ENCODE peak calls at places on chromosome 1, in seven cellular contexts. O is DMS 273 treated with DMSO at 0.1 percent for 48 hours, S is H9, A is chondrocyte, F is K562, G is NCI-H1092, X is NAMALWA. M is an unnamed sample.
A peak's percentile ranks its signal among the peaks of the same experiment; 100 is the strongest.

GRCh38 chr1:227782226-227782625 is 33.2 kb upstream of the PRSS38 start:
- DNase-seq in O (no peak), S (no peak), A (no peak), F (no peak), G (no peak), X (no peak), M (no peak)

GRCh38 chr1:19640363-19641316 is 3.5 kb upstream of the NBL1 start:
- DNase-seq in O (peak; percentile 82), S (peak; percentile 77), A (no peak), F (no peak), G (peak; percentile 51), X (no peak), M (no peak)

GRCh38 chr1:112141923-112142322 is 152.5 kb upstream of the KCND3 start:
- DNase-seq in O (no peak), S (no peak), A (no peak), F (no peak), G (no peak), X (no peak), M (no peak)

GRCh38 chr1:54867717-54868057 is 19.3 kb downstream of the DHCR24 start:
- DNase-seq in O (no peak), S (no peak), A (no peak), F (no peak), G (no peak), X (no peak), M (no peak)

GRCh38 chr1:50977575-50978143 is 7.6 kb downstream of the CDKN2C start:
- DNase-seq in O (no peak), S (no peak), A (no peak), F (peak; percentile 89), G (no peak), X (no peak), M (no peak)

GRCh38 chr1:43569175-43569574 is 38.5 kb downstream of the PTPRF start:
- DNase-seq in O (no peak), S (no peak), A (no peak), F (no peak), G (no peak), X (peak; percentile 15), M (no peak)

GRCh38 chr1:164562947-164563346 is 4.0 kb downstream of the PBX1 start:
- DNase-seq in O (no peak), S (no peak), A (no peak), F (no peak), G (no peak), X (no peak), M (no peak)

GRCh38 chr1:175072131-175072941 is 4.7 kb downstream of the TNN start:
- DNase-seq in O (peak; percentile 41), S (peak; percentile 44), A (no peak), F (no peak), G (peak; percentile 13), X (no peak), M (no peak)

GRCh38 chr1:154906621-154907081 is 29.9 kb downstream of the PMVK start:
- DNase-seq in O (no peak), S (no peak), A (peak; percentile 29), F (no peak), G (no peak), X (no peak), M (no peak)

GRCh38 chr1:152886090-152886489 is 8.0 kb downstream of the SMCP start:
- DNase-seq in O (no peak), S (no peak), A (no peak), F (no peak), G (no peak), X (no peak), M (no peak)

GRCh38 chr1:17919525-17920439 is 164.6 kb downstream of the ACTL8 start:
- DNase-seq in O (no peak), S (peak; percentile 59), A (no peak), F (peak; percentile 57), G (peak; percentile 19), X (peak; percentile 38), M (no peak)

GRCh38 chr1:65260851-65261473 is 48.4 kb upstream of the DNAJC6 start:
- DNase-seq in O (no peak), S (no peak), A (no peak), F (peak; percentile 42), G (no peak), X (no peak), M (no peak)

GRCh38 chr1:244049142-244049968 is 1.7 kb upstream of the ZBTB18 start:
- DNase-seq in O (no peak), S (no peak), A (no peak), F (peak; percentile 69), G (peak; percentile 28), X (peak; percentile 80), M (no peak)

GRCh38 chr1:204545881-204546280 is 29.7 kb downstream of the MDM4 start:
- DNase-seq in O (no peak), S (no peak), A (no peak), F (no peak), G (no peak), X (no peak), M (no peak)

GRCh38 chr1:64474639-64475038 is 4.7 kb downstream of the CACHD1 start:
- DNase-seq in O (peak; percentile 79), S (no peak), A (no peak), F (no peak), G (no peak), X (no peak), M (no peak)

GRCh38 chr1:11571906-11572616 is 82.2 kb downstream of the FBXO2 start:
- DNase-seq in O (no peak), S (peak; percentile 85), A (no peak), F (peak; percentile 50), G (no peak), X (peak; percentile 67), M (no peak)

GRCh38 chr1:235971020-235971419 is 93.9 kb downstream of the NID1 start:
- DNase-seq in O (no peak), S (no peak), A (no peak), F (no peak), G (no peak), X (no peak), M (no peak)

GRCh38 chr1:199733125-199733524 is 294.4 kb upstream of the NR5A2 start:
- DNase-seq in O (no peak), S (no peak), A (no peak), F (no peak), G (no peak), X (no peak), M (no peak)

GRCh38 chr1:1304331-1305299 is 3.1 kb downstream of the ACAP3 start:
- DNase-seq in O (peak; percentile 84), S (peak; percentile 85), A (no peak), F (peak; percentile 60), G (no peak), X (no peak), M (no peak)

GRCh38 chr1:224727851-224728250 is 111.7 kb downstream of the CNIH3 start:
- DNase-seq in O (no peak), S (no peak), A (no peak), F (no peak), G (no peak), X (no peak), M (no peak)

GRCh38 chr1:71312545-71312944 is 231.7 kb upstream of the ZRANB2 start:
- DNase-seq in O (no peak), S (no peak), A (no peak), F (no peak), G (no peak), X (no peak), M (no peak)

GRCh38 chr1:65832296-65832695 is 39.6 kb downstream of the PDE4B start:
- DNase-seq in O (no peak), S (no peak), A (no peak), F (no peak), G (no peak), X (no peak), M (no peak)

GRCh38 chr1:248812736-248813425 is 12.8 kb downstream of the SH3BP5L start:
- DNase-seq in O (no peak), S (no peak), A (no peak), F (no peak), G (no peak), X (no peak), M (no peak)

GRCh38 chr1:56229183-56229582 is 350.2 kb downstream of the PLPP3 start:
- DNase-seq in O (no peak), S (no peak), A (no peak), F (no peak), G (peak; percentile 0), X (no peak), M (no peak)

GRCh38 chr1:165645654-165646366 is 14.8 kb downstream of the MGST3 start:
- DNase-seq in O (no peak), S (no peak), A (no peak), F (peak; percentile 48), G (no peak), X (no peak), M (peak; percentile 97)

GRCh38 chr1:201721131-201722049 is 107.6 kb upstream of the IPO9 start:
- DNase-seq in O (no peak), S (no peak), A (no peak), F (no peak), G (no peak), X (no peak), M (no peak)

GRCh38 chr1:66022904-66023620 is 230.4 kb downstream of the PDE4B start:
- DNase-seq in O (no peak), S (no peak), A (no peak), F (no peak), G (no peak), X (peak; percentile 6), M (no peak)

GRCh38 chr1:192516776-192517297 is 58.7 kb upstream of the RGS1 start:
- DNase-seq in O (no peak), S (no peak), A (no peak), F (no peak), G (no peak), X (peak; percentile 93), M (no peak)